ENCODE peak calls at places on chromosomes 13 and 19, in six cellular contexts. U is transverse colon, C is progenitor cell of endocrine pancreas, K is astrocyte of the cerebellum, E is cardiac fibroblast, I is foreskin keratinocyte. F is an unnamed sample.

GRCh38 chr13:99605417-99606321 is 104.4 kb downstream of the TM9SF2 start:
- DNase-seq in U (peak), C (peak), K (no peak), E (no peak), I (no peak), F (peak)

GRCh38 chr19:18606281-18607221 is at the start of gene CRLF1:
- DNase-seq in U (no peak), C (no peak), K (no peak), E (no peak), I (no peak), F (no peak)

GRCh38 chr19:36488816-36489138 is 584 bp downstream of the ZNF566 start:
- DNase-seq in U (no peak), C (no peak), K (no peak), E (peak), I (no peak), F (no peak)

GRCh38 chr19:15129856-15130580 is 22.8 kb downstream of the SYDE1 start:
- DNase-seq in U (no peak), C (no peak), K (no peak), E (no peak), I (peak), F (no peak)

GRCh38 chr13:66405908-66406802 is 824.0 kb downstream of the PCDH9 start:
- DNase-seq in U (no peak), C (no peak), K (peak), E (peak), I (peak), F (no peak)

GRCh38 chr19:35932291-35932936 is 3.8 kb upstream of the LRFN3 start:
- DNase-seq in U (no peak), C (no peak), K (no peak), E (no peak), I (no peak), F (no peak)

GRCh38 chr19:48147597-48148175 is 22.5 kb downstream of the LIG1 start:
- DNase-seq in U (no peak), C (no peak), K (no peak), E (no peak), I (no peak), F (no peak)

GRCh38 chr19:14107581-14108461 is 9.7 kb downstream of the PRKACA start:
- DNase-seq in U (no peak), C (no peak), K (no peak), E (peak), I (no peak), F (no peak)

GRCh38 chr19:21841081-21841783 is 5.2 kb upstream of the ZNF43 start:
- DNase-seq in U (no peak), C (no peak), K (no peak), E (no peak), I (no peak), F (no peak)

GRCh38 chr19:22620401-22620800 is 13.7 kb upstream of the ZNF492 start:
- DNase-seq in U (no peak), C (no peak), K (no peak), E (no peak), I (no peak), F (no peak)

GRCh38 chr13:96216543-96216942 is 126.6 kb downstream of the HS6ST3 start:
- DNase-seq in U (no peak), C (no peak), K (no peak), E (no peak), I (no peak), F (no peak)

GRCh38 chr19:517721-518136 is 10.4 kb downstream of the TPGS1 start:
- DNase-seq in U (no peak), C (no peak), K (no peak), E (no peak), I (no peak), F (no peak)

GRCh38 chr13:75226755-75227435 is 255.1 kb downstream of the TBC1D4 start:
- DNase-seq in U (no peak), C (no peak), K (peak), E (peak), I (peak), F (no peak)

GRCh38 chr19:14265285-14266036 is 59.5 kb upstream of the ADGRL1 start:
- DNase-seq in U (no peak), C (no peak), K (no peak), E (no peak), I (no peak), F (no peak)

GRCh38 chr13:98746968-98747367 is 5.5 kb downstream of the SLC15A1 start:
- DNase-seq in U (peak), C (no peak), K (no peak), E (peak), I (no peak), F (no peak)

GRCh38 chr13:19601749-19602725 is 31.4 kb upstream of the MPHOSPH8 start:
- DNase-seq in U (peak), C (peak), K (no peak), E (peak), I (no peak), F (peak)

GRCh38 chr13:28489536-28489935 is 5.4 kb downstream of the FLT1 start:
- DNase-seq in U (no peak), C (no peak), K (no peak), E (peak), I (no peak), F (no peak)

GRCh38 chr13:27309401-27309958 is 38.9 kb downstream of the RASL11A start:
- DNase-seq in U (no peak), C (no peak), K (no peak), E (no peak), I (no peak), F (no peak)

GRCh38 chr19:17806945-17807344 is 12.0 kb downstream of the B3GNT3 start:
- DNase-seq in U (no peak), C (no peak), K (no peak), E (no peak), I (no peak), F (no peak)

GRCh38 chr13:112465251-112466131 is 89.3 kb downstream of the SPACA7 start:
- DNase-seq in U (no peak), C (no peak), K (no peak), E (no peak), I (no peak), F (no peak)

GRCh38 chr13:35978607-35979316 is 152.4 kb downstream of the DCLK1 start:
- DNase-seq in U (no peak), C (peak), K (peak), E (peak), I (no peak), F (no peak)

GRCh38 chr13:44132710-44133109 is 240.9 kb upstream of the SERP2 start:
- DNase-seq in U (peak), C (no peak), K (no peak), E (peak), I (no peak), F (no peak)

GRCh38 chr19:48676887-48677286 is 4.1 kb upstream of the NTN5 start:
- DNase-seq in U (peak), C (no peak), K (no peak), E (no peak), I (no peak), F (no peak)

GRCh38 chr13:35496761-35497386 is 20.4 kb upstream of the MAB21L1 start:
- DNase-seq in U (no peak), C (no peak), K (no peak), E (peak), I (no peak), F (no peak)

GRCh38 chr13:76882431-76882830 is 3.8 kb downstream of the KCTD12 start:
- DNase-seq in U (peak), C (no peak), K (no peak), E (peak), I (no peak), F (no peak)

GRCh38 chr13:33227927-33228644 is 57.5 kb downstream of the STARD13 start:
- DNase-seq in U (no peak), C (no peak), K (no peak), E (no peak), I (no peak), F (no peak)

GRCh38 chr13:23381877-23382276 is 51.6 kb downstream of the SACS start:
- DNase-seq in U (no peak), C (no peak), K (no peak), E (no peak), I (no peak), F (no peak)

GRCh38 chr13:85108356-85108755 is 690.9 kb downstream of the SLITRK6 start:
- DNase-seq in U (no peak), C (no peak), K (no peak), E (no peak), I (peak), F (no peak)

GRCh38 chr13:99124695-99125334 is 75.8 kb upstream of the UBAC2 start:
- DNase-seq in U (no peak), C (no peak), K (peak), E (peak), I (peak), F (no peak)

GRCh38 chr13:70080030-70080429 is 27.6 kb upstream of the ATXN8OS start:
- DNase-seq in U (no peak), C (no peak), K (peak), E (no peak), I (no peak), F (no peak)

GRCh38 chr13:22589880-22590279 is 590.9 kb upstream of the SGCG start:
- DNase-seq in U (no peak), C (no peak), K (no peak), E (no peak), I (no peak), F (no peak)

GRCh38 chr13:26133851-26134250 is 82.0 kb upstream of the SHISA2 start:
- DNase-seq in U (no peak), C (no peak), K (no peak), E (peak), I (no peak), F (no peak)

GRCh38 chr19:48964205-48965032 is 690 bp upstream of the FTL start:
- DNase-seq in U (peak), C (no peak), K (no peak), E (peak), I (no peak), F (no peak)

GRCh38 chr13:73610799-73611592 is 523.2 kb downstream of the KLF12 start:
- DNase-seq in U (no peak), C (no peak), K (no peak), E (no peak), I (peak), F (no peak)

GRCh38 chr19:48806518-48806817 is 4.4 kb downstream of the BCAT2 start:
- DNase-seq in U (no peak), C (no peak), K (no peak), E (no peak), I (no peak), F (no peak)

GRCh38 chr13:110957181-110957884 is 42.5 kb upstream of the ANKRD10 start:
- DNase-seq in U (no peak), C (no peak), K (no peak), E (peak), I (no peak), F (no peak)
- TF ChIP-seq CTCF in U (no peak), C (peak), K (peak), E (peak), I (no peak), F (no peak)

GRCh38 chr13:41196620-41197019 is 2.3 kb upstream of the KBTBD7 start:
- DNase-seq in U (no peak), C (no peak), K (no peak), E (peak), I (no peak), F (no peak)
- TF ChIP-seq CTCF in U (no peak), C (no peak), K (peak), E (peak), I (peak), F (no peak)

GRCh38 chr13:45623516-45624090 is 8.1 kb upstream of the ERICH6B start:
- DNase-seq in U (no peak), C (no peak), K (no peak), E (peak), I (no peak), F (no peak)
- TF ChIP-seq CTCF in U (peak), C (peak), K (peak), E (peak), I (peak), F (peak)

DNA sequence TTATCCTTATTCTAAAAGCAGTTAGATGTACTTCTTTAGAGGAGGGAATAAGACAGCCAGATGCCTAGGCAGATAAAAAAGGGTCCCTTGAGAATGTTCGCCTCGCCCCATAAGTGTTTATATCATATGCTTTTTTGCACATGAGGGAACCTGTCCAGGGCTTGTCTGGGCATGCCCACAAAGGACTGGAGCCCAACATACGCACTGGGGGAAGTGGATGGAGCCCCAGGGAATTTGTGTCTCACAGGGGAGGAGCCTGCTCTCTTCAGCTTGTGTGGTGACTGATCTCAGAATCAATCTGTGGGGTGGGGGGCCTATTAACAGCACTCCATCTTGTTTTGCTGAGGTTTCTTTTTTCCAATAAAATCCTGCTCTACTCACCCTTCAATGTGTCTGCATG is 22.6 kb downstream of the MED4 start:
- DNase-seq in U (no peak), C (no peak), K (no peak), E (peak), I (peak), F (no peak)
- TF ChIP-seq CTCF in U (no peak), C (no peak), K (no peak), E (no peak), I (no peak), F (no peak)

F was measured in mesothelial cell of epicardium.